ENCODE peak calls at places on chromosomes 11 and 22, in eight cellular contexts. N is stimulated activated CD4-positive, alpha-beta T cell treated with anti-CD3 and anti-CD28 coated beads, Interleukin-1b, Interleukin-23, amount 100 ng/mL, for 24 hours; S is activated CD4-positive, alpha-beta T cell treated with anti-CD3 and anti-CD28 coated beads for 36 hours; J is Caki2; G is EL; X is HAP-1; Y is NCI-H2081; K is SW480. B is an unnamed sample.

GRCh38 chr11:58805065-58805464 is 39.4 kb downstream of the GLYATL2 start:
- DNase-seq in K (no peak), N (no peak), X (no peak), S (no peak), Y (no peak), J (no peak), G (peak), B (no peak)

GRCh38 chr11:132064987-132065620 is 694.7 kb downstream of the NTM start:
- DNase-seq in K (peak), G (peak), Y (no peak), N (no peak), X (no peak), J (peak), S (no peak), B (no peak)

GRCh38 chr11:12318791-12319733 is 58.3 kb upstream of the PARVA start:
- DNase-seq in S (no peak), G (peak), J (no peak), K (no peak), Y (peak), X (peak), N (no peak), B (peak)

GRCh38 chr22:29306830-29307657 is 594 bp downstream of the GAS2L1 start:
- DNase-seq in G (peak), J (peak), X (peak), N (no peak), S (peak), Y (peak), K (peak), B (peak)

GRCh38 chr11:76493626-76494539 is 49.1 kb downstream of the EMSY start:
- DNase-seq in J (no peak), X (no peak), S (no peak), N (no peak), K (no peak), G (no peak), Y (no peak), B (no peak)

GRCh38 chr22:30439226-30439625 is 13.7 kb downstream of the MTFP1 start:
- DNase-seq in G (no peak), N (no peak), K (no peak), J (no peak), X (no peak), Y (no peak), S (no peak), B (no peak)

GRCh38 chr22:38416621-38417251 is 38.3 kb downstream of the KCNJ4 start:
- DNase-seq in N (no peak), Y (no peak), G (no peak), K (no peak), X (no peak), J (no peak), S (no peak), B (no peak)

GRCh38 chr22:39094717-39095389 is 2.2 kb upstream of the APOBEC3H start:
- DNase-seq in X (no peak), K (no peak), J (no peak), N (no peak), G (no peak), S (peak), Y (no peak), B (no peak)

GRCh38 chr11:57648791-57649735 is 649 bp downstream of the YPEL4 start:
- DNase-seq in G (peak), S (peak), X (peak), K (no peak), N (no peak), Y (no peak), J (no peak), B (no peak)

GRCh38 chr11:47107709-47108108 is 69.0 kb downstream of the ARFGAP2 start:
- DNase-seq in G (no peak), S (no peak), K (no peak), X (no peak), J (no peak), N (no peak), Y (no peak), B (no peak)

GRCh38 chr11:43984519-43985385 is 42.3 kb downstream of the C11orf96 start:
- DNase-seq in Y (peak), S (no peak), J (no peak), K (peak), G (no peak), X (no peak), N (no peak), B (no peak)

GRCh38 chr11:123560001-123560400 is 94.4 kb downstream of the SCN3B start:
- DNase-seq in S (peak), J (no peak), N (no peak), X (no peak), K (peak), G (peak), Y (peak), B (no peak)

GRCh38 chr11:11451501-11452005 is 98.5 kb upstream of the CSNK2A3 start:
- DNase-seq in Y (no peak), N (no peak), J (peak), G (peak), K (peak), S (no peak), X (no peak), B (no peak)

GRCh38 chr11:9313648-9314290 is 624 bp downstream of the TMEM41B start:
- DNase-seq in X (peak), G (peak), K (peak), J (peak), N (peak), S (peak), Y (peak), B (no peak)